ENCODE peak calls at places on chromosome 10, in five cellular contexts. S is left colon, Q is ascending aorta, O is GM03348, J is NCI-H2171 treated with DMSO at 0.1 percent for 48 hours. T is an unnamed sample.
A peak's percentile ranks its signal among the peaks of the same experiment; 100 is the strongest.

GRCh38 chr10:86035791-86036543 is 330.6 kb downstream of the GRID1 start:
- DNase-seq in Q (no peak), O (no peak), J (no peak), S (no peak), T (no peak)

GRCh38 chr10:133324857-133325260 is 11.8 kb downstream of the CALY start:
- DNase-seq in J (no peak), S (no peak), Q (no peak), O (no peak), T (no peak)

GRCh38 chr10:23826399-23826798 is 382.5 kb upstream of the KIAA1217 start:
- DNase-seq in J (no peak), Q (no peak), S (no peak), O (peak; percentile 2), T (peak; percentile 3)

GRCh38 chr10:74307061-74307651 is 156.1 kb downstream of the ADK start:
- DNase-seq in Q (no peak), J (peak; percentile 3), O (no peak), S (no peak), T (no peak)

GRCh38 chr10:110056822-110057221 is 49.0 kb downstream of the ADD3 start:
- DNase-seq in J (no peak), O (peak; percentile 76), S (no peak), Q (no peak), T (no peak)

GRCh38 chr10:8962249-8962648 is 907.8 kb downstream of the GATA3 start:
- DNase-seq in Q (no peak), J (no peak), S (no peak), O (no peak), T (no peak)

GRCh38 chr10:102120987-102121738 is 995 bp upstream of the LDB1 start:
- DNase-seq in Q (peak; percentile 88), J (peak; percentile 15), O (peak; percentile 78), S (peak; percentile 76), T (peak; percentile 72)

GRCh38 chr10:80540136-80540535 is 2.4 kb downstream of the SH2D4B start:
- DNase-seq in O (no peak), J (no peak), Q (no peak), S (no peak), T (no peak)

GRCh38 chr10:91632671-91633550 is at the start of gene PPP1R3C:
- DNase-seq in Q (peak; percentile 95), J (peak; percentile 54), O (peak; percentile 96), S (peak; percentile 85), T (peak; percentile 95)

GRCh38 chr10:72416661-72417060 is 61.9 kb upstream of the DNAJB12 start:
- DNase-seq in O (no peak), J (no peak), S (no peak), Q (no peak), T (no peak)

GRCh38 chr10:50286517-50286916 is 35.2 kb upstream of the ASAH2 start:
- DNase-seq in J (no peak), Q (no peak), O (peak; percentile 60), S (no peak), T (peak; percentile 23)

GRCh38 chr10:32199724-32200394 is 143.6 kb upstream of the KIF5B start:
- DNase-seq in Q (peak; percentile 58), O (no peak), J (no peak), S (no peak), T (no peak)

GRCh38 chr10:6660460-6660859 is 80.4 kb upstream of the PRKCQ start:
- DNase-seq in J (no peak), S (no peak), O (no peak), Q (no peak), T (no peak)

GRCh38 chr10:72561745-72562166 is 64.1 kb downstream of the MICU1 start:
- DNase-seq in O (no peak), J (no peak), Q (no peak), S (no peak), T (no peak)